ENCODE peak calls at places on chromosome 14, in six cellular contexts. One of them, this sample, is unnamed.

GRCh38 chr14:59679872-59680271 is 103.3 kb upstream of the CCDC175 start:
- DNase-seq in H1: no peak
- DNase-seq in trophoblast cell: peak
- DNase-seq in neuronal stem cell: peak
- DNase-seq in IMR-90: no peak
- DNase-seq in H9: no peak
- DNase-seq in this sample: peak

GRCh38 chr14:101109347-101109638 is 205.8 kb upstream of the RTL1 start:
- DNase-seq in neuronal stem cell: no peak
- DNase-seq in H9: no peak
- DNase-seq in H1: no peak
- DNase-seq in IMR-90: no peak
- DNase-seq in trophoblast cell: no peak
- DNase-seq in this sample: no peak

GRCh38 chr14:90111895-90112534 is 50.2 kb downstream of the KCNK13 start:
- DNase-seq in IMR-90: peak
- DNase-seq in H9: no peak
- DNase-seq in trophoblast cell: no peak
- DNase-seq in H1: no peak
- DNase-seq in neuronal stem cell: no peak
- DNase-seq in this sample: peak

GRCh38 chr14:70004791-70005190 is 125.6 kb downstream of the SMOC1 start:
- DNase-seq in neuronal stem cell: no peak
- DNase-seq in IMR-90: peak
- DNase-seq in H9: no peak
- DNase-seq in H1: no peak
- DNase-seq in trophoblast cell: no peak
- DNase-seq in this sample: no peak

GRCh38 chr14:60092516-60092915 is 793 bp downstream of the PCNX4 start:
- DNase-seq in H1: no peak
- DNase-seq in H9: no peak
- DNase-seq in IMR-90: peak
- DNase-seq in neuronal stem cell: no peak
- DNase-seq in trophoblast cell: no peak
- DNase-seq in this sample: peak

GRCh38 chr14:75123991-75124390 is 2.9 kb downstream of the NEK9 start:
- DNase-seq in H9: no peak
- DNase-seq in trophoblast cell: peak
- DNase-seq in H1: no peak
- DNase-seq in IMR-90: peak
- DNase-seq in neuronal stem cell: no peak
- DNase-seq in this sample: peak

GRCh38 chr14:72745546-72745945 is 148.4 kb downstream of the DPF3 start:
- DNase-seq in trophoblast cell: no peak
- DNase-seq in neuronal stem cell: no peak
- DNase-seq in H9: no peak
- DNase-seq in H1: no peak
- DNase-seq in IMR-90: peak
- DNase-seq in this sample: peak

GRCh38 chr14:62532186-62532585 is 513.1 kb downstream of the KCNH5 start:
- DNase-seq in H9: no peak
- DNase-seq in trophoblast cell: no peak
- DNase-seq in IMR-90: peak
- DNase-seq in neuronal stem cell: no peak
- DNase-seq in H1: no peak
- DNase-seq in this sample: peak

GRCh38 chr14:103380719-103381377 is 4.4 kb upstream of the MARK3 start:
- DNase-seq in H1: no peak
- DNase-seq in neuronal stem cell: no peak
- DNase-seq in IMR-90: no peak
- DNase-seq in trophoblast cell: no peak
- DNase-seq in H9: no peak
- DNase-seq in this sample: no peak

GRCh38 chr14:36295642-36296627 is 24.5 kb downstream of the MBIP start:
- DNase-seq in trophoblast cell: no peak
- DNase-seq in H9: no peak
- DNase-seq in neuronal stem cell: no peak
- DNase-seq in H1: no peak
- DNase-seq in IMR-90: no peak
- DNase-seq in this sample: no peak

GRCh38 chr14:72049462-72049861 is 117.2 kb downstream of the RGS6 start:
- DNase-seq in H9: no peak
- DNase-seq in trophoblast cell: no peak
- DNase-seq in IMR-90: no peak
- DNase-seq in H1: no peak
- DNase-seq in neuronal stem cell: no peak
- DNase-seq in this sample: no peak

GRCh38 chr14:95421741-95422140 is 94.7 kb downstream of the SYNE3 start:
- DNase-seq in H1: no peak
- DNase-seq in trophoblast cell: peak
- DNase-seq in IMR-90: no peak
- DNase-seq in neuronal stem cell: no peak
- DNase-seq in H9: no peak
- DNase-seq in this sample: no peak

GRCh38 chr14:47526591-47527244 is 148.7 kb downstream of the MDGA2 start:
- DNase-seq in trophoblast cell: no peak
- DNase-seq in H1: no peak
- DNase-seq in H9: no peak
- DNase-seq in neuronal stem cell: no peak
- DNase-seq in IMR-90: no peak
- DNase-seq in this sample: no peak

GRCh38 chr14:95683793-95684192 is 2.4 kb upstream of the TCL1B start:
- DNase-seq in neuronal stem cell: no peak
- DNase-seq in H9: peak
- DNase-seq in H1: no peak
- DNase-seq in trophoblast cell: peak
- DNase-seq in IMR-90: no peak
- DNase-seq in this sample: no peak

GRCh38 chr14:71698027-71698426 is 234.2 kb upstream of the RGS6 start:
- DNase-seq in H9: no peak
- DNase-seq in neuronal stem cell: no peak
- DNase-seq in H1: no peak
- DNase-seq in trophoblast cell: no peak
- DNase-seq in IMR-90: no peak
- DNase-seq in this sample: no peak

GRCh38 chr14:21680072-21680471 is 6.5 kb upstream of the OR4E1 start:
- DNase-seq in H1: no peak
- DNase-seq in trophoblast cell: peak
- DNase-seq in H9: no peak
- DNase-seq in IMR-90: peak
- DNase-seq in neuronal stem cell: no peak
- DNase-seq in this sample: peak

GRCh38 chr14:106268013-106268727 is 741.8 kb downstream of the TMEM121 start:
- DNase-seq in IMR-90: no peak
- DNase-seq in neuronal stem cell: no peak
- DNase-seq in H1: no peak
- DNase-seq in H9: no peak
- DNase-seq in trophoblast cell: no peak
- DNase-seq in this sample: no peak

GRCh38 chr14:71317385-71318096 is 410.3 kb downstream of the PCNX1 start:
- DNase-seq in H9: no peak
- DNase-seq in IMR-90: no peak
- DNase-seq in neuronal stem cell: no peak
- DNase-seq in H1: no peak
- DNase-seq in trophoblast cell: no peak
- DNase-seq in this sample: no peak

GRCh38 chr14:91270188-91270587 is 25.7 kb upstream of the GPR68 start:
- DNase-seq in H1: no peak
- DNase-seq in trophoblast cell: no peak
- DNase-seq in neuronal stem cell: no peak
- DNase-seq in IMR-90: no peak
- DNase-seq in H9: no peak
- DNase-seq in this sample: no peak

GRCh38 chr14:36944307-36945010 is 227.9 kb downstream of the SLC25A21 start:
- DNase-seq in neuronal stem cell: no peak
- DNase-seq in IMR-90: peak
- DNase-seq in H1: no peak
- DNase-seq in H9: no peak
- DNase-seq in trophoblast cell: no peak
- DNase-seq in this sample: peak

GRCh38 chr14:96166475-96167223 is 38.0 kb upstream of the BDKRB2 start:
- DNase-seq in H1: no peak
- DNase-seq in IMR-90: peak
- DNase-seq in trophoblast cell: no peak
- DNase-seq in H9: peak
- DNase-seq in neuronal stem cell: no peak
- DNase-seq in this sample: no peak

GRCh38 chr14:55807059-55807499 is 227.1 kb downstream of the KTN1 start:
- DNase-seq in neuronal stem cell: no peak
- DNase-seq in trophoblast cell: no peak
- DNase-seq in IMR-90: peak
- DNase-seq in H9: no peak
- DNase-seq in H1: no peak
- DNase-seq in this sample: peak

GRCh38 chr14:74510211-74510931 is 16.8 kb downstream of the ISCA2 start:
- DNase-seq in H1: no peak
- DNase-seq in IMR-90: peak
- DNase-seq in H9: peak
- DNase-seq in trophoblast cell: no peak
- DNase-seq in neuronal stem cell: no peak
- DNase-seq in this sample: peak

GRCh38 chr14:92832137-92832700 is 38.1 kb downstream of the GOLGA5 start:
- DNase-seq in IMR-90: no peak
- DNase-seq in trophoblast cell: no peak
- DNase-seq in H1: no peak
- DNase-seq in neuronal stem cell: no peak
- DNase-seq in H9: no peak
- DNase-seq in this sample: no peak

GRCh38 chr14:50808053-50808452 is 22.9 kb downstream of the NIN start:
- DNase-seq in trophoblast cell: no peak
- DNase-seq in H1: no peak
- DNase-seq in neuronal stem cell: no peak
- DNase-seq in IMR-90: no peak
- DNase-seq in H9: peak
- DNase-seq in this sample: no peak

GRCh38 chr14:50812856-50813543 is 18.0 kb downstream of the NIN start:
- DNase-seq in trophoblast cell: no peak
- DNase-seq in neuronal stem cell: no peak
- DNase-seq in H1: no peak
- DNase-seq in H9: no peak
- DNase-seq in IMR-90: no peak
- DNase-seq in this sample: no peak

GRCh38 chr14:50814161-50814560 is 16.8 kb downstream of the NIN start:
- DNase-seq in trophoblast cell: no peak
- DNase-seq in IMR-90: no peak
- DNase-seq in neuronal stem cell: no peak
- DNase-seq in H1: no peak
- DNase-seq in H9: no peak
- DNase-seq in this sample: no peak

GRCh38 chr14:50813544-50813863 is 17.5 kb downstream of the NIN start:
- DNase-seq in H9: no peak
- DNase-seq in H1: no peak
- DNase-seq in trophoblast cell: no peak
- DNase-seq in IMR-90: no peak
- DNase-seq in neuronal stem cell: no peak
- DNase-seq in this sample: no peak

GRCh38 chr14:50812180-50812579 is 18.8 kb downstream of the NIN start:
- DNase-seq in IMR-90: no peak
- DNase-seq in neuronal stem cell: no peak
- DNase-seq in H9: no peak
- DNase-seq in trophoblast cell: no peak
- DNase-seq in H1: no peak
- DNase-seq in this sample: no peak
- H4K91ac ChIP-seq in IMR-90: no peak
- H4K91ac ChIP-seq in neuronal stem cell: no peak
- H4K91ac ChIP-seq in H9: no peak
- H4K91ac ChIP-seq in trophoblast cell: no peak
- H4K91ac ChIP-seq in H1: no peak
- H4K91ac ChIP-seq in this sample: no peak

GRCh38 chr14:66508547-66508845 is 549 bp downstream of the GPHN start:
- DNase-seq in neuronal stem cell: no peak
- DNase-seq in trophoblast cell: no peak
- DNase-seq in IMR-90: no peak
- DNase-seq in H9: no peak
- DNase-seq in H1: no peak
- DNase-seq in this sample: no peak
- H3K23ac ChIP-seq in neuronal stem cell: peak
- H3K23ac ChIP-seq in trophoblast cell: no peak
- H3K23ac ChIP-seq in IMR-90: peak
- H3K23ac ChIP-seq in H9: no peak
- H3K23ac ChIP-seq in H1: no peak
- H3K23ac ChIP-seq in this sample: peak

GRCh38 chr14:99660794-99661193 is 15.9 kb downstream of the HHIPL1 start:
- DNase-seq in neuronal stem cell: no peak
- DNase-seq in trophoblast cell: no peak
- DNase-seq in IMR-90: no peak
- DNase-seq in H9: no peak
- DNase-seq in H1: no peak
- DNase-seq in this sample: no peak
- H4K91ac ChIP-seq in neuronal stem cell: no peak
- H4K91ac ChIP-seq in trophoblast cell: peak
- H4K91ac ChIP-seq in IMR-90: no peak
- H4K91ac ChIP-seq in H9: no peak
- H4K91ac ChIP-seq in H1: peak
- H4K91ac ChIP-seq in this sample: no peak

GRCh38 chr14:104989236-104989950 is 3.8 kb downstream of the CLBA1 start:
- DNase-seq in trophoblast cell: no peak
- DNase-seq in H9: no peak
- DNase-seq in H1: no peak
- DNase-seq in IMR-90: no peak
- DNase-seq in neuronal stem cell: no peak
- DNase-seq in this sample: no peak

GRCh38 chr14:104985675-104986486 is at the start of gene CLBA1:
- DNase-seq in IMR-90: peak
- DNase-seq in H1: no peak
- DNase-seq in neuronal stem cell: peak
- DNase-seq in trophoblast cell: peak
- DNase-seq in H9: peak
- DNase-seq in this sample: peak

GRCh38 chr14:104989951-104990303 is 4.3 kb downstream of the CLBA1 start:
- DNase-seq in H9: no peak
- DNase-seq in trophoblast cell: no peak
- DNase-seq in neuronal stem cell: no peak
- DNase-seq in IMR-90: no peak
- DNase-seq in H1: no peak
- DNase-seq in this sample: no peak

GRCh38 chr14:104984056-104984894 is 1.3 kb upstream of the CLBA1 start:
- DNase-seq in neuronal stem cell: no peak
- DNase-seq in IMR-90: no peak
- DNase-seq in trophoblast cell: no peak
- DNase-seq in H9: no peak
- DNase-seq in H1: no peak
- DNase-seq in this sample: no peak

GRCh38 chr14:104986487-104987164 is 1.0 kb downstream of the CLBA1 start:
- DNase-seq in H9: peak
- DNase-seq in H1: no peak
- DNase-seq in trophoblast cell: no peak
- DNase-seq in IMR-90: no peak
- DNase-seq in neuronal stem cell: no peak
- DNase-seq in this sample: no peak
- H3K23ac ChIP-seq in H9: no peak
- H3K23ac ChIP-seq in H1: no peak
- H3K23ac ChIP-seq in trophoblast cell: no peak
- H3K23ac ChIP-seq in IMR-90: peak
- H3K23ac ChIP-seq in neuronal stem cell: peak
- H3K23ac ChIP-seq in this sample: no peak